ENCODE peak calls at places on chromosomes 2 and 18, in four cellular contexts. L is kidney, I is ovary, C is lower lobe of right lung. Y is an unnamed sample. For H3K9me3 and H3K4me1, the result is how much of the 10 kb centered on the place peaks cover.

GRCh38 chr2:172710584-172711024 is 25.0 kb upstream of the RAPGEF4 start:
- DNase-seq in L (no peak), I (no peak), C (no peak), Y (no peak)

GRCh38 chr2:201432038-201432437 is 19.2 kb downstream of the TRAK2 start:
- DNase-seq in L (no peak), I (no peak), C (no peak), Y (no peak)

GRCh38 chr2:159574246-159574645 is 42.1 kb downstream of the BAZ2B start:
- DNase-seq in L (no peak), I (no peak), C (no peak), Y (no peak)

GRCh38 chr18:2909431-2910140 is 62.8 kb downstream of the EMILIN2 start:
- DNase-seq in L (no peak), I (no peak), C (no peak), Y (no peak)

GRCh38 chr18:59748628-59749360 is 51.6 kb upstream of the CCBE1 start:
- DNase-seq in L (no peak), I (no peak), C (no peak), Y (no peak)

GRCh38 chr18:58894937-58895336 is 30.3 kb downstream of the ZNF532 start:
- DNase-seq in L (no peak), I (no peak), C (no peak), Y (no peak)

GRCh38 chr2:109512076-109512475 is 101.7 kb downstream of the SEPTIN10 start:
- DNase-seq in L (no peak), I (no peak), C (no peak), Y (no peak)

GRCh38 chr2:121220995-121221394 is 64.0 kb downstream of the TFCP2L1 start:
- DNase-seq in L (no peak), I (no peak), C (no peak), Y (no peak)

GRCh38 chr18:59767732-59768131 is 70.5 kb upstream of the CCBE1 start:
- DNase-seq in L (no peak), I (no peak), C (no peak), Y (no peak)

GRCh38 chr18:39260565-39260964 is 1695.0 kb upstream of the CELF4 start:
- DNase-seq in L (no peak), I (no peak), C (no peak), Y (no peak)

GRCh38 chr2:121359937-121360565 is 75.0 kb upstream of the TFCP2L1 start:
- DNase-seq in L (no peak), I (no peak), C (no peak), Y (no peak)

GRCh38 chr18:24130494-24130893 is 8.4 kb upstream of the CABYR start:
- DNase-seq in L (no peak), I (no peak), C (no peak), Y (no peak)

GRCh38 chr2:173644146-173644545 is 289.5 kb downstream of the CDCA7 start:
- DNase-seq in L (no peak), I (no peak), C (no peak), Y (no peak)

GRCh38 chr2:234414591-234414990 is 82.3 kb downstream of the ARL4C start:
- DNase-seq in L (no peak), I (no peak), C (no peak), Y (no peak)

GRCh38 chr2:109331864-109332848 is 203.2 kb downstream of the SH3RF3 start:
- DNase-seq in L (peak), I (no peak), C (peak), Y (peak)

GRCh38 chr2:49948091-49948490 is 793.8 kb upstream of the FSHR start:
- DNase-seq in L (no peak), I (no peak), C (no peak), Y (no peak)

GRCh38 chr2:202690321-202690900 is 55.6 kb downstream of the FAM117B start:
- DNase-seq in L (no peak), I (no peak), C (no peak), Y (no peak)

GRCh38 chr2:238970553-238971081 is 122.7 kb downstream of the TWIST2 start:
- DNase-seq in L (peak), I (peak), C (peak), Y (peak)

GRCh38 chr2:229431331-229431954 is 160.4 kb upstream of the PID1 start:
- DNase-seq in L (no peak), I (no peak), C (no peak), Y (no peak)

GRCh38 chr2:160906878-160907277 is 253.3 kb upstream of the TANK start:
- DNase-seq in L (no peak), I (no peak), C (no peak), Y (no peak)

GRCh38 chr2:49028101-49028500 is 126.2 kb downstream of the FSHR start:
- DNase-seq in L (no peak), I (no peak), C (no peak), Y (no peak)

GRCh38 chr2:37800176-37800835 is 124.8 kb upstream of the RMDN2 start:
- DNase-seq in L (no peak), I (no peak), C (no peak), Y (no peak)

DNA sequence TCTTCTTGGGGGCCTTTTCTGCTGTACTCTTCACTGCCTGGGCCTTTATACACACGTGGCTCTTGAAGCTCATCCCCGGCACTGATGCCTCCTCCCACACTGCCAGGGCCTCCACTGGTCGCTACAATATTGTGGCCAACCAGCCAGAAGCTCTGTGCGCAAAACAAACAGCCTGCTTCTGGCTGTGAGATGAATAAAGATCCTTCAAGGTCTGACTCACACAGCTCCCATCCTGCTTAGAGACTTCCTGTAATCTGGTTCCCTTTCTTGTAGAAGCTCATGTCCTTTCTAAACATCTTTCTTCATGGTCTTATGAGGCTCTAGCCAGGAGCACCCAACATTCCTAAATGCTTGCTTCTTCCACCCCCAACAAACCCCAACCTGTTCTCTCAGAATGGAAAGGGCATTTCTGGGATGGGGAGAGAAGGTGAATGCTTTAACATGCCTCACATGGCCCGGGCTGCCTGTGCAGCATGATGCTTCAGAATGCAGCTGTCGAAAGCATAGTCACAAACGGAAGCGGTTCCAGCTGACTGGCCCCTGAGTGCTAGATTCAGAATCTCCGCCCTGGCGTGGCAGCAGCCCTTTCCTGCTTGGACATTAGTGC is 24.6 kb downstream of the NRP2 start:
- DNase-seq in L (peak), I (peak), C (peak), Y (no peak)
- H3K27ac ChIP-seq in L (peak), I (peak), C (peak), Y (peak)

GRCh38 chr2:117123362-117123761 is 691.1 kb upstream of the DDX18 start:
- DNase-seq in L (no peak), I (no peak), C (no peak), Y (no peak)

DNA sequence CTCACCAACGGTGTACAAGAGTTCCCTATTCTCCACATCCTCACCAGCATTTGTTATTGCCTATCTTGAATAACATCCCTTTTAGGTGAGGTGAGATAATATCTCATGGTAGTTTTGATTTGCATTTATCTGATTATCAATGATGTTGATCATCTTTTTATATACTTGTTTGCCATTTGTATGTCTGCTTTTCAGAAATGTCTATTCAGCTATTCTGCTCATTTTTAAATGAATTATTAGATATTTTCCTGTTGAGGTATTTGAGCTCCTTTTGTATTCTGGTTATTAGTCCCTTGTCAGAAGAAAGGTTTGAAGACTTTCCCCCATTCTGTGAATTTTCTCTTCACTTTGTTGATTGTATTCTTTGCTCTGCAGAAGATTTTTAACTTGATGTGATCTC is 695.5 kb upstream of the DDX18 start:
- DNase-seq in L (no peak), I (no peak), C (no peak), Y (no peak)
- H3K9me3 ChIP-seq in L (under half), I (under half), C (under half), Y (under half)

DNA sequence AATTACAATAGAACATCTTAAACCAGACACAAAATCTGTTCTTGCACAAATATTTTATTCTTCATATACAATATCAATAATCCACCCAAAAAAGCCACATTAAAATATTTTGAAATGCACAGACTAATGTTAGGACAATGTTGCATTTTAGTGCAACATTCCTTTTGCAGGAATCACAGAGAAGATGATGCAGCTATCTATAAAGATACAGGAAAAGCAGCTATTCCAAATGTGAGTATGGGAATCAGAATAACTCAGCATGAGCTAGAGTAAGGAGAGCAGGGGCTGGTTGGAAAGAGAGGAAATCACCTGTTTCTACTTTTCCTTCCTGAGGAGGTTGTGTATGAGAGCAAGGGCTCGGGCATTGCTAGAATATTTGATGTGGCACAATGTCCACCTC is 4.8 kb downstream of the C2orf66 start:
- DNase-seq in L (no peak), I (no peak), C (no peak), Y (no peak)
- H3K4me1 ChIP-seq in L (under half), I (under half), C (under half), Y (under half)

GRCh38 chr2:60518567-60518966 is 34.9 kb downstream of the BCL11A start:
- DNase-seq in L (no peak), I (no peak), C (no peak), Y (no peak)

GRCh38 chr2:60517441-60517840 is 36.0 kb downstream of the BCL11A start:
- DNase-seq in L (no peak), I (no peak), C (no peak), Y (no peak)

GRCh38 chr2:60516383-60516811 is 37.1 kb downstream of the BCL11A start:
- DNase-seq in L (no peak), I (no peak), C (no peak), Y (no peak)

GRCh38 chr2:60515751-60516226 is 37.7 kb downstream of the BCL11A start:
- DNase-seq in L (no peak), I (no peak), C (peak), Y (no peak)

GRCh38 chr2:60516826-60517225 is 36.6 kb downstream of the BCL11A start:
- DNase-seq in L (no peak), I (no peak), C (no peak), Y (no peak)
- H3K27ac ChIP-seq in L (no peak), I (no peak), C (no peak), Y (no peak)

GRCh38 chr2:106089611-106090010 is 104.5 kb downstream of the UXS1 start:
- DNase-seq in L (no peak), I (no peak), C (no peak), Y (no peak)

GRCh38 chr2:106091219-106091618 is 102.9 kb downstream of the UXS1 start:
- DNase-seq in L (no peak), I (no peak), C (no peak), Y (no peak)

GRCh38 chr2:106080955-106081354 is 113.1 kb downstream of the UXS1 start:
- DNase-seq in L (no peak), I (no peak), C (no peak), Y (no peak)

DNA sequence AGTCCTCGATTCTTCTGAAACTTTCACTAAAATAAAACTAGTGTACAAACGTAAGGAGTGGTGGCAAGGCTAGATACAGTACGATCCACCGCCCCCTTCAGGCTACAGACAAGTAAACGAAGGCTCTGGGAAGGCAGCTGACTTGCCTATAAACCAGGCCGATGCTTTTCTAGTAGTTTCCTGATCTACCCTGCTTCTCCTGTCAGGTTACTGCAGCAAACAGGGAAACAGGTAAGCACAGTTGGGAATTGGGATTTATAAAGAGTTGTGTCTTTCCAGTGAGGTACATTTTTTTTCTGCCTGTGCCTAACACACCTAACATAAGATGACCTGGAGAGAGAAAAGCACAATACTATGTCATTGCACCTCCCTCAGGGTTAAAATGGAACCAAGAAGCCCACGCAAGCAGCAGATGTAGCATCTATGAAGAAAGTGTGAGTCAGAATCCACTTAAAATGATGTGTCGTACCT is 108.6 kb downstream of the UXS1 start:
- DNase-seq in L (no peak), I (no peak), C (no peak), Y (no peak)
- H3K9me3 ChIP-seq in L (under half), I (under half), C (under half), Y (under half)

GRCh38 chr18:36311026-36311570 is 13.6 kb downstream of the FHOD3 start:
- DNase-seq in L (no peak), I (no peak), C (no peak), Y (no peak)

GRCh38 chr18:36305375-36305774 is 7.9 kb downstream of the FHOD3 start:
- DNase-seq in L (no peak), I (no peak), C (no peak), Y (no peak)

GRCh38 chr18:36309436-36310391 is 12.2 kb downstream of the FHOD3 start:
- DNase-seq in L (peak), I (peak), C (no peak), Y (no peak)

GRCh38 chr18:36307513-36307912 is 10.0 kb downstream of the FHOD3 start:
- DNase-seq in L (no peak), I (no peak), C (no peak), Y (no peak)

DNA sequence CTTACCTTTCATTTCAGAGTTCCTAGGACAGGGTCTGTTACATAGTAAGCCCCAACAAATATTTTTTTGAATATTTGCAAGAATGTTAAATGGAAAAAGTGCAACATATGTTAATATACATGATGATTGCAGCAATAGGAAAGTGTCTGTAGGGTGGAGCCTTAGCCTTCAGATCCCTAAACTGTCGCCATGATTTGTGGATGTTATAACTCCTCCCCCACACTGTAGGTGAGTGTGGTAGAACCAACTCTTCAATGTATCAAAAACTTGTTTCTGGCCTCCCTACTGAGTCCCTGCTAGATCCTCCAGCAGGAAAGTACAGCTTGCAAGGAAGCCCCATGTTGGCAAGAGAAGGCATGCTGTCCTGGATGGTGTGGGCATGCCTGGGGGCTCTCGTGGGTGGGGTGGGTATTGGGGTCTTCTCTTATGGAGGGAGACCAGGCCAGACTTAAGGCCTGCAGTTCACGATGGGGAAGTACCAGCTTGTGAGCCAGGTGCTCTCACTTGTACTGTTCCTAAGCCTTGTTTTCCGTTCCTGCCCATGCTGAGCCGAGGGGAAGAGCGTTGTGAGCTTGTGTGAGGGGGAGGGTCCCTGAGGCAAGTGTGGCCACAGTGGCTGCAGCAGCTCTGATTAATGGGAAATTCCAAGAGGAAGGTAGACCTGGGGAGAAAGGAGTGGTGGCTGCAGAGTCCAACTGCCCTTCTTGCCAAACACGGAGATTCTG is 11.4 kb downstream of the FHOD3 start:
- DNase-seq in L (peak), I (no peak), C (no peak), Y (no peak)
- H3K4me1 ChIP-seq in L (under half), I (under half), C (under half), Y (under half)

GRCh38 chr2:112033600-112033999 is 21.5 kb upstream of the TMEM87B start:
- DNase-seq in L (no peak), I (no peak), C (peak), Y (no peak)

GRCh38 chr2:112031473-112031872 is 23.6 kb upstream of the TMEM87B start:
- DNase-seq in L (no peak), I (no peak), C (no peak), Y (no peak)

GRCh38 chr2:112032615-112033457 is 22.2 kb upstream of the TMEM87B start:
- DNase-seq in L (no peak), I (peak), C (no peak), Y (no peak)

GRCh38 chr2:112034924-112035323 is 20.1 kb upstream of the TMEM87B start:
- DNase-seq in L (no peak), I (no peak), C (no peak), Y (no peak)

GRCh38 chr2:112031916-112032582 is 23.0 kb upstream of the TMEM87B start:
- DNase-seq in L (no peak), I (no peak), C (peak), Y (peak)
- H3K27ac ChIP-seq in L (no peak), I (peak), C (peak), Y (peak)

GRCh38 chr2:94964193-94964592 is 61.3 kb upstream of the MAL start:
- DNase-seq in L (no peak), I (no peak), C (no peak), Y (no peak)

GRCh38 chr2:94960266-94960665 is 65.2 kb upstream of the MAL start:
- DNase-seq in L (no peak), I (no peak), C (no peak), Y (no peak)

GRCh38 chr2:94956797-94957391 is 68.6 kb upstream of the MAL start:
- DNase-seq in L (no peak), I (no peak), C (no peak), Y (no peak)

GRCh38 chr2:94960751-94961150 is 64.8 kb upstream of the MAL start:
- DNase-seq in L (no peak), I (no peak), C (no peak), Y (no peak)

GRCh38 chr2:94958245-94958644 is 67.3 kb upstream of the MAL start:
- DNase-seq in L (no peak), I (no peak), C (no peak), Y (no peak)
- H3K9me3 ChIP-seq in L (under half), I (under half), C (under half), Y (under half)

DNA sequence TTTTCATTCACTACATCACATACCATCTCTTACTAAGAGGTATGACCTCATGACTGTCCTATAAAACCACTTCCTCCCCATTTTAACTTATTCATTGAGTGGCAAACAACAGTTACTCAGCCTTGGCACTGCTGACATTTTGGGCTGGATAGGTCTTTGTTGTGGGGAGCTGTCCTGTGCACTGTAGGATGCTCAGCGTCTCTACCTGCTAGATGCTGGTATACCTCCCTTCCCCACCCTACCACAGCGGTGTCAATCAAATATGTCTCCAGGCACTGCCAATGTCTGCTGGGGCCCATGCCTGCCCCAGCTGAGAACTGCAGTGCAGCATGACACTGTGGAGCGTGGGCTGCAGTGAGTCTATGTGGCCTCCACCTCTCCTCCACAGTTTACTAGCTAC is 76.3 kb upstream of the MGAT4A start:
- DNase-seq in L (no peak), I (no peak), C (no peak), Y (no peak)
- H3K4me1 ChIP-seq in L (under half), I (under half), C (under half), Y (under half)

DNA sequence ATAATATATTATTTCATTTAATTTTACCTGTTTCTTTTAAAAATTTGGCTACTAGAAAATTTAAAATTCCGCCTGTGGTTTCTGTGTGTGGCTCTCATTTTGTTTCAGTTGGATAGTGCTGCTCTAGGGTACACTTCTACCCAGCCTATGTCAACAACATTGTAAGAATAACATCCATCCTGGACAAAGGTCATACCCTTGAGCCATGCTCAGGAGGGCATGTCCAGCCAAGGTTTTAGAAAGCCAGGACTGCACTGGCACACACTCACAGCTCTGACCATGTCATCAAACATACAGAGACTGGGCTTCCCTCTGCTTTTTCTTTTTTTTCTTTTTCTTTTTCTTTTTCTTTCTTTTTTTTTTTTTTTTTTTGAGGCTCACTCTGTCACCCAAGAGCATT is 96.1 kb downstream of the CTIF start:
- DNase-seq in L (no peak), I (no peak), C (no peak), Y (no peak)
- H3K27ac ChIP-seq in L (no peak), I (no peak), C (no peak), Y (no peak)